ENCODE peak calls at places on chromosomes 13 and 19, in four cellular contexts. V, H, D and T are unnamed samples.

GRCh38 chr13:28492527-28493367 is 2.2 kb downstream of the FLT1 start:
- DNase-seq in D (no peak), H (no peak), V (no peak), T (no peak)

GRCh38 chr13:27826379-27827353 is 34.4 kb downstream of the GSX1 start:
- DNase-seq in V (peak; percentile 88), H (peak; percentile 91), D (peak; percentile 89), T (peak; percentile 88)

GRCh38 chr19:932647-933552 is 7.1 kb downstream of the ARID3A start:
- DNase-seq in H (peak; percentile 97), V (peak; percentile 94), D (peak; percentile 92), T (peak; percentile 92)

GRCh38 chr19:610801-611505 is 21.3 kb downstream of the HCN2 start:
- DNase-seq in D (peak; percentile 93), H (peak; percentile 81), V (peak; percentile 69), T (no peak)

GRCh38 chr13:21429217-21429616 is 29.9 kb downstream of the ZDHHC20 start:
- DNase-seq in D (no peak), H (no peak), V (no peak), T (no peak)

GRCh38 chr13:97307882-97308624 is 85.9 kb downstream of the MBNL2 start:
- DNase-seq in H (peak; percentile 62), V (peak; percentile 47), D (no peak), T (peak; percentile 77)

GRCh38 chr13:51619614-51620013 is 35.4 kb downstream of the WDFY2 start:
- DNase-seq in V (peak; percentile 68), D (no peak), H (peak; percentile 88), T (peak; percentile 88)

GRCh38 chr13:73417012-73417615 is 358.3 kb downstream of the KLF5 start:
- DNase-seq in D (no peak), H (peak; percentile 26), V (no peak), T (no peak)

GRCh38 chr13:97588993-97589392 is 155.0 kb downstream of the RAP2A start:
- DNase-seq in H (no peak), D (no peak), V (no peak), T (no peak)

GRCh38 chr13:43546821-43547220 is 240.0 kb downstream of the ENOX1 start:
- DNase-seq in D (no peak), H (no peak), V (no peak), T (no peak)

GRCh38 chr19:29714953-29715694 is at the start of gene C19orf12:
- DNase-seq in V (peak; percentile 41), D (peak; percentile 91), H (peak; percentile 71), T (peak; percentile 29)

GRCh38 chr13:48852911-48853310 is 122.8 kb upstream of the FNDC3A start:
- DNase-seq in D (no peak), H (no peak), V (no peak), T (no peak)

GRCh38 chr19:51282335-51282734 is 29.1 kb upstream of the IGLON5 start:
- DNase-seq in D (no peak), V (no peak), H (no peak), T (no peak)

GRCh38 chr19:870963-871401 is 11.5 kb downstream of the CFD start:
- DNase-seq in D (peak; percentile 91), H (no peak), V (peak; percentile 78), T (no peak)

GRCh38 chr19:10835089-10835753 is 791 bp downstream of the TMED1 start:
- DNase-seq in V (no peak), D (no peak), H (peak; percentile 31), T (no peak)

GRCh38 chr13:23086951-23087350 is 93.8 kb upstream of the SGCG start:
- DNase-seq in H (no peak), V (no peak), D (no peak), T (no peak)

GRCh38 chr13:98372886-98373285 is 195.8 kb upstream of the RNF113B start:
- DNase-seq in H (no peak), V (peak; percentile 60), D (no peak), T (peak; percentile 28)

GRCh38 chr19:41452584-41453275 is 9.8 kb downstream of the ERICH4 start:
- DNase-seq in D (no peak), H (no peak), V (no peak), T (no peak)

GRCh38 chr19:13022859-13023636 is 27.8 kb downstream of the NFIX start:
- DNase-seq in H (peak; percentile 96), D (peak; percentile 93), V (peak; percentile 98), T (peak; percentile 98)

GRCh38 chr13:97191143-97191542 is 31.0 kb upstream of the MBNL2 start:
- DNase-seq in D (no peak), H (no peak), V (no peak), T (no peak)

GRCh38 chr13:28522871-28523270 is 27.9 kb upstream of the FLT1 start:
- DNase-seq in D (no peak), H (no peak), V (no peak), T (no peak)

DNA sequence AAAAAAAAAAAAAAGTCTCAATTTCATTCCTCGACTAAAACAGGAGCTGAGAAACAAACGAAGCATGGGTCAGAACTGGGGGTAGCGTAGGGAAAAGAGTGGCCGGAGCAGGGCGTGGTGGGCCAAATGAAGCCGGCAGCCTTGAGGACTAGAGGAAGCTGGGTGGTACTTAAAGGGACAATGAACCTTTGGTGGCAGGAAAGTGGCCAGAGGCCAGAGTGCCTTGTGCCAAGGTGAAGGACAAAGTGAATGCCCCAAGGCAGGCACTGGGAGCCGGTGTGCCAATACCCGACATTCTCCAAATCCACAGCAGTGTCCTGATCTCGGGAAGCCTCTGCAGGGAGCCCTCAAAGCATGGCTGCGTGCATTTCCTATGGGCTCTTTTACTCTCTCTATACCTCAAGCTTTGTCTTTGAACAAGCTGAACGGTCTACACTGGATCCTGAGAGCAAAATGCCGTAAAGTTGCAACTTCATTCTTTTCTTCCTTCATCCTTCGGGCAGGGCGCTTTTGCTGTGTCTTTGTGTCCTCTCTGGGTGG is 195.0 kb upstream of the KL start:
- DNase-seq in D (no peak), V (no peak), H (no peak), T (no peak)
- H3K4me3 ChIP-seq in D (no peak overlapping the region), V (no peak overlapping the region), H (no peak overlapping the region), T (no peak overlapping the region)

GRCh38 chr19:2333027-2333806 is 4.7 kb downstream of the SPPL2B start:
- DNase-seq in H (no peak), V (no peak), D (peak; percentile 81), T (no peak)

GRCh38 chr19:2330632-2331284 is 2.3 kb downstream of the SPPL2B start:
- DNase-seq in D (peak; percentile 75), V (no peak), H (no peak), T (no peak)

GRCh38 chr19:2331601-2332246 is 3.2 kb downstream of the SPPL2B start:
- DNase-seq in D (peak; percentile 42), H (no peak), V (no peak), T (no peak)

GRCh38 chr19:2333807-2334211 is 5.3 kb downstream of the SPPL2B start:
- DNase-seq in V (no peak), H (no peak), D (no peak), T (no peak)

DNA sequence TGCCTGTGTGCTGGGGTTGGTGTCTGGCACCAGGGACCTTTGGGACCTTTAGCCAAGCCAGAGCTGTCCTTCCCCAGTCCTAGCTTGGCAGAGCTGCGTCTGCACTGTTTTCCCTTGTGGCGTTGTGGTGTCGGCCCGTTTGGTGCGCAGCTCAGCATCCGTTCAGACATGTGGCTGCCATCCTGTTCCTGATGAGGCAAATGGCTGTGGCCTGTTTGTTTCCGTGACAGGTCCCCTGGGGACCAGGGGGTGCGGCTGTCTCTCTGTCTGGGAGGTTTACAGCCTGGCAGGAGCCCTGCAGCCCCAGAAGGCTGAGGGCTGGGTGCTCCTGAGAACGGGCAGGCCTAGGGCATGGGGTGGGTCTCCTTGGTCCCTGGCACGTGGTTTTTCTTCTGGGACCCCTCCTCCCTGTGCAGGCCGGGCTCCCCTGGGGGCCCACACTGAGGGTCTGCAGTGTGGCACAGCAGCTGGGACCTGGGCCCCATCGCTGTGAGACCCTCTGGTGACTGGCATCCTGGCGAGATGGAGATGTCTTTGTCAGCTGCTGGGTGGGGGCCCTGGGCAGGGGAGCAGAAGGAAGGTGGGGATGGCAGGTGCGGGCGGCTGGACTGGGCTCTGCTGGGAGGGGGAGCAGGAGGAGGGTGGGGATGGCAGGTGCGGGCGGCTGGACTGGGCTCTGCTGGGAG is 4.0 kb downstream of the SPPL2B start:
- DNase-seq in V (no peak), D (peak; percentile 71), H (no peak), T (no peak)
- H3K4me3 ChIP-seq in V (no peak overlapping the region), D (no peak overlapping the region), H (no peak overlapping the region), T (no peak overlapping the region)

GRCh38 chr13:101989798-101990350 is 412.0 kb downstream of the FGF14 start:
- DNase-seq in H (peak; percentile 1), V (no peak), D (no peak), T (no peak)
- H3K4me3 ChIP-seq in H (no peak overlapping the region), V (no peak overlapping the region), D (no peak overlapping the region), T (no peak overlapping the region)

DNA sequence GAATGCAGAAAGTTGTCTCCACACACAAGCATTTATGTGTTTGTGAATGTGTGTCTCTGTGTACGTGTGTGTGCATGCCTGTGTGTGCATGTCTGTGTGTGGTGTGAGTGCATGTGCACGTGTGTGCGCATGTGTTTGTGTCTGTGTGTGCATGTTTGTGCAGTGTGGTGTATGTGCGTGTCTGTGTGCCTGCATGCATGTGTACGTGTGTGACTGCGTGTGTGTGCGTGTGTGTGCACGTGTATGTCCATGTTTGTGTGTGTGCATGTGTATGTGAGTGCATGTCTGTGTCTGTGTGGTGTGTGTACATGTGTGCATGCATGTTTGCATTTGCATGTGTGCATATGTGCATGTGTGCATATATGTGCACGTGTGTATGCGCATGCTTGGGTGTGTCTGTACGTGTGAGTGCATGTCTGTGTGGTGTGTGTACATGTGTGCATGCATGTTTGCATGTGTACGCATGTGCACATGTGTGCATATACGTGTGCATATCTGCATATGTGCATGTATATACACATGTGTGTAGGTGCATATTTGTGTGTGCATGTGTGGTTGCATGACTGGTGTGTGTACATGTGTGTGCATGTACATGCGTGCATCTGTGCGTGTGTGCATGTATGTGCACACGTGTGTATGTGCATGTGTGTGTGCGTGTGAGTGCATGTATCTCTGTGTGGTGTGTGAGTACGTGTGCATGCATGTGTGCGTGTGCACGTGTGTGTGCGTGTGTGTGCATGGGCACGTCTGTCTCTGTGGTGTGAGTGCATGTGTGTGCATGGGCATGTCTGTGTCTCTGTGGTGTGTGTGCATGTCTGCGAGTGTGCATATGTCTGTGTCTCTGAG is 8.2 kb upstream of the TMEM255B start:
- DNase-seq in V (no peak), H (no peak), D (no peak), T (no peak)
- H3K4me3 ChIP-seq in V (no peak overlapping the region), H (no peak overlapping the region), D (no peak overlapping the region), T (no peak overlapping the region)

DNA sequence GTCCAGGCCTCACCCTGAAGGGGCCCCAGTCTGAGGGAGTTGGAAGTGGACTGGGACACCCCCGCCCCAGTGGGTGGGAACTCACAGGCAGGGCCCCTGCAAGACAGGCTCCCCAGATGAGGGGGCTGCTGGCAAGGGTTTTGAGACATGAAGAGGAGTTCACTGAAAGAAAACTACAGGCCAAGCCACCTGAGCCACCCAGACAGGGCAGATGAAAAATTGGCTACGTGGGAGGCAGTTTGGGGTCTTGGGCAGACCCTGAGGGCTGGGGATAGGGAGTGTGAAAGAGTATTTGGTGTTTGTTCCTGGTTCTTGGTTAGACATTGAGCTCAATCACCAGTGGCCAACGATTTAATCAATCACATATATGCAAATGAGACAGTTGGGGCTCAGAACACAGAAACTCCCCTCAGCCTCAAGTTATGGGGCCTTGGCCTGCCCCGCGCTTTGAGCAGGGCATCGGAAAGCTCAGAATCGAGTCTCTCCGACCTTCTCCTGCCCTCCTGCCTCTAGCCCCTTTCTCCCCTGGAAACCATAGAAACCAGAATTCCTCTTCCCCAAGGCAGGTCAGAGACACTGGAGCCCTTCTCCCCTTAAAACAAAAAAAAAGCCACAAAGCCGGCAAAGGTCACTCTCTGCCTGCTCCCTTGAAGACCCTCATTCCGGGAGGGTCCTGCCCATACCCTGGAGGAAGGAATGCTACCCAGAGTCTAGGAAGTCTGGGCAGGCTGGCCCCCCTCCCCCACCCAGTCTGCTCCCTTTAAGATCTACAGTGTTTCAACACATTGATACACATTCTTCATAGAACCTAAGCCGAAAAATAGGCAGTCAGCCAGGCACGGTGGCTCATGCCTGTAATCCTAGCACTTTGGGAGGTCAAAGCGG is 1.3 kb upstream of the ISYNA1 start:
- DNase-seq in V (no peak), H (peak; percentile 53), D (no peak), T (peak; percentile 45)
- H3K4me3 ChIP-seq in V (no peak overlapping the region), H (no peak overlapping the region), D (no peak overlapping the region), T (no peak overlapping the region)